ENCODE peak calls at places on chromosomes 7 and 10, in four cellular contexts. I, N, B and P are unnamed samples.

GRCh38 chr7:131056007-131056406 is 271.7 kb upstream of the MKLN1 start:
- DNase-seq in I (no peak), N (no peak), B (no peak), P (no peak)

GRCh38 chr10:4830546-4830945 is 4.5 kb downstream of the AKR1E2 start:
- DNase-seq in I (no peak), N (no peak), B (no peak), P (no peak)

GRCh38 chr10:114448897-114449296 is 44.6 kb upstream of the AFAP1L2 start:
- DNase-seq in I (no peak), N (no peak), B (no peak), P (no peak)

GRCh38 chr10:4941540-4942330 is 21.5 kb upstream of the AKR1C1 start:
- DNase-seq in I (no peak), N (no peak), B (no peak), P (no peak)

GRCh38 chr7:46352335-46352954 is 431.4 kb upstream of the IGFBP3 start:
- DNase-seq in I (peak), N (no peak), B (peak), P (peak)

GRCh38 chr10:98411166-98411565 is 3.8 kb downstream of the PYROXD2 start:
- DNase-seq in I (no peak), N (no peak), B (no peak), P (no peak)

GRCh38 chr10:63409465-63410027 is 56.2 kb downstream of the JMJD1C start:
- DNase-seq in I (no peak), N (no peak), B (no peak), P (peak)

GRCh38 chr7:134197342-134197741 is 70.2 kb downstream of the LRGUK start:
- DNase-seq in I (no peak), N (no peak), B (no peak), P (no peak)

GRCh38 chr10:118175148-118175547 is 128.4 kb upstream of the RAB11FIP2 start:
- DNase-seq in I (no peak), N (no peak), B (no peak), P (no peak)

GRCh38 chr7:66807736-66808135 is 67.2 kb downstream of the RABGEF1 start:
- DNase-seq in I (no peak), N (no peak), B (no peak), P (no peak)

GRCh38 chr7:158141806-158142518 is 445.7 kb downstream of the PTPRN2 start:
- DNase-seq in I (no peak), N (no peak), B (no peak), P (no peak)

GRCh38 chr10:61900829-61901783 is at the start of gene ARID5B:
- DNase-seq in I (peak), N (peak), B (peak), P (peak)

GRCh38 chr10:104043854-104044253 is 41.8 kb downstream of the COL17A1 start:
- DNase-seq in I (no peak), N (no peak), B (no peak), P (no peak)

GRCh38 chr10:99647601-99648151 is 11.6 kb upstream of the ENTPD7 start:
- DNase-seq in I (no peak), N (no peak), B (no peak), P (no peak)

GRCh38 chr7:127887096-127887495 is 144.1 kb downstream of the LRRC4 start:
- DNase-seq in I (no peak), N (no peak), B (no peak), P (no peak)

GRCh38 chr10:50582061-50582460 is 41.7 kb downstream of the SGMS1 start:
- DNase-seq in I (no peak), N (no peak), B (no peak), P (no peak)

GRCh38 chr7:3043544-3044395 is at the start of gene CARD11:
- DNase-seq in I (no peak), N (peak), B (no peak), P (no peak)

GRCh38 chr7:142890838-142891485 is 5.4 kb upstream of the TRPV6 start:
- DNase-seq in I (no peak), N (no peak), B (no peak), P (no peak)

GRCh38 chr7:134298902-134299683 is 17.6 kb downstream of the SLC35B4 start:
- DNase-seq in I (no peak), N (peak), B (no peak), P (no peak)

GRCh38 chr10:73650537-73651331 is 5.1 kb downstream of the SYNPO2L start:
- DNase-seq in I (no peak), N (no peak), B (no peak), P (peak)

GRCh38 chr10:57562211-57562610 is 705.5 kb downstream of the IPMK start:
- DNase-seq in I (no peak), N (no peak), B (no peak), P (no peak)

GRCh38 chr7:99194301-99194700 is 13.6 kb downstream of the KPNA7 start:
- DNase-seq in I (no peak), N (no peak), B (no peak), P (no peak)

GRCh38 chr10:131876543-131876942 is 24.3 kb upstream of the PPP2R2D start:
- DNase-seq in I (no peak), N (no peak), B (no peak), P (no peak)

GRCh38 chr7:156944876-156945275 is 4.6 kb upstream of the NOM1 start:
- DNase-seq in I (no peak), N (no peak), B (no peak), P (no peak)

GRCh38 chr10:12993595-12993994 is 7.9 kb downstream of the CCDC3 start:
- DNase-seq in I (no peak), N (no peak), B (no peak), P (no peak)

GRCh38 chr7:132321387-132321786 is 254.9 kb downstream of the PLXNA4 start:
- DNase-seq in I (no peak), N (no peak), B (peak), P (no peak)

GRCh38 chr10:131749767-131750142 is 151.1 kb upstream of the PPP2R2D start:
- DNase-seq in I (peak), N (no peak), B (no peak), P (no peak)

GRCh38 chr10:78458983-78459638 is 425.4 kb downstream of the RPS24 start:
- DNase-seq in I (peak), N (no peak), B (no peak), P (peak)

GRCh38 chr7:37212526-37212925 is 236.1 kb downstream of the ELMO1 start:
- DNase-seq in I (no peak), N (no peak), B (no peak), P (no peak)